ENCODE peak calls at places on chromosomes 2 and 18, in eight cellular contexts. U is heart left ventricle; Y is aorta; H is SJSA1; X is CD8-positive, alpha-beta memory T cell; R is CD4-positive, alpha-beta memory T cell; F is GM23248; W is prostate gland. P is an unnamed sample.

GRCh38 chr2:38281095-38281742 is 95.9 kb downstream of the ATL2 start:
- DNase-seq in U (no peak), R (no peak), Y (no peak), X (no peak), F (no peak), H (no peak), W (no peak), P (no peak)

GRCh38 chr18:10230072-10230471 is 224.4 kb upstream of the APCDD1 start:
- DNase-seq in F (peak; percentile 91), X (no peak), H (peak; percentile 18), R (no peak), W (no peak), Y (no peak), U (no peak), P (no peak)

GRCh38 chr2:237414056-237414661 is at the start of gene COL6A3:
- DNase-seq in R (no peak), Y (no peak), F (peak; percentile 93), U (peak; percentile 73), W (no peak), H (no peak), X (no peak), P (peak; percentile 85)

GRCh38 chr18:40355701-40356100 is 1599.3 kb upstream of the PIK3C3 start:
- DNase-seq in W (no peak), R (no peak), U (no peak), Y (no peak), X (no peak), H (no peak), F (peak; percentile 87), P (no peak)

GRCh38 chr2:45891719-45892118 is 240.2 kb downstream of the PRKCE start:
- DNase-seq in X (no peak), F (no peak), H (no peak), R (no peak), W (no peak), Y (no peak), U (no peak), P (no peak)

GRCh38 chr2:216345846-216346245 is 26.4 kb downstream of the MARCHF4 start:
- DNase-seq in Y (no peak), F (peak; percentile 44), U (no peak), R (no peak), W (no peak), X (no peak), H (no peak), P (no peak)

GRCh38 chr2:233208382-233209116 is 42.9 kb upstream of the ATG16L1 start:
- DNase-seq in R (no peak), X (no peak), H (peak; percentile 66), U (no peak), F (peak; percentile 11), W (no peak), Y (no peak), P (no peak)

GRCh38 chr2:151953467-151953866 is 125.2 kb upstream of the ARL5A start:
- DNase-seq in W (no peak), R (no peak), F (no peak), X (no peak), Y (no peak), H (no peak), U (no peak), P (no peak)

GRCh38 chr2:31764169-31764568 is 183.4 kb upstream of the SRD5A2 start:
- DNase-seq in R (no peak), U (no peak), F (no peak), Y (no peak), H (no peak), W (peak; percentile 68), X (no peak), P (no peak)

GRCh38 chr2:179104736-179105135 is 54.8 kb upstream of the CCDC141 start:
- DNase-seq in X (no peak), W (no peak), H (peak; percentile 33), F (peak; percentile 63), R (no peak), Y (no peak), U (no peak), P (no peak)

GRCh38 chr2:161905389-161906046 is 168.5 kb downstream of the DPP4 start:
- DNase-seq in Y (no peak), U (no peak), R (peak; percentile 22), H (no peak), X (no peak), F (no peak), W (no peak), P (no peak)

GRCh38 chr2:101234169-101234938 is 18.3 kb upstream of the CNOT11 start:
- DNase-seq in R (no peak), X (no peak), Y (no peak), H (no peak), U (no peak), F (no peak), W (no peak), P (no peak)
- H3K9me3 ChIP-seq in R (no peaks in the 10 kb centered on the region), X (no peaks in the 10 kb centered on the region), Y (no peaks in the 10 kb centered on the region), H (no peaks in the 10 kb centered on the region), U (no peaks in the 10 kb centered on the region), F (no peaks in the 10 kb centered on the region), W (no peaks in the 10 kb centered on the region), P (no peaks in the 10 kb centered on the region)

GRCh38 chr2:174846218-174846617 is 81.9 kb upstream of the CHRNA1 start:
- DNase-seq in H (peak; percentile 18), R (no peak), W (no peak), U (no peak), X (no peak), F (peak; percentile 39), Y (no peak), P (no peak)

GRCh38 chr2:174844295-174844708 is 80.0 kb upstream of the CHRNA1 start:
- DNase-seq in F (no peak), H (no peak), X (no peak), Y (no peak), U (no peak), W (no peak), R (peak; percentile 37), P (no peak)

GRCh38 chr2:174842496-174842895 is 78.2 kb upstream of the CHRNA1 start:
- DNase-seq in H (no peak), X (no peak), R (no peak), F (no peak), U (no peak), W (no peak), Y (peak; percentile 38), P (no peak)

GRCh38 chr2:174841931-174842330 is 77.7 kb upstream of the CHRNA1 start:
- DNase-seq in H (no peak), Y (no peak), R (no peak), X (no peak), F (no peak), W (no peak), U (no peak), P (no peak)

DNA sequence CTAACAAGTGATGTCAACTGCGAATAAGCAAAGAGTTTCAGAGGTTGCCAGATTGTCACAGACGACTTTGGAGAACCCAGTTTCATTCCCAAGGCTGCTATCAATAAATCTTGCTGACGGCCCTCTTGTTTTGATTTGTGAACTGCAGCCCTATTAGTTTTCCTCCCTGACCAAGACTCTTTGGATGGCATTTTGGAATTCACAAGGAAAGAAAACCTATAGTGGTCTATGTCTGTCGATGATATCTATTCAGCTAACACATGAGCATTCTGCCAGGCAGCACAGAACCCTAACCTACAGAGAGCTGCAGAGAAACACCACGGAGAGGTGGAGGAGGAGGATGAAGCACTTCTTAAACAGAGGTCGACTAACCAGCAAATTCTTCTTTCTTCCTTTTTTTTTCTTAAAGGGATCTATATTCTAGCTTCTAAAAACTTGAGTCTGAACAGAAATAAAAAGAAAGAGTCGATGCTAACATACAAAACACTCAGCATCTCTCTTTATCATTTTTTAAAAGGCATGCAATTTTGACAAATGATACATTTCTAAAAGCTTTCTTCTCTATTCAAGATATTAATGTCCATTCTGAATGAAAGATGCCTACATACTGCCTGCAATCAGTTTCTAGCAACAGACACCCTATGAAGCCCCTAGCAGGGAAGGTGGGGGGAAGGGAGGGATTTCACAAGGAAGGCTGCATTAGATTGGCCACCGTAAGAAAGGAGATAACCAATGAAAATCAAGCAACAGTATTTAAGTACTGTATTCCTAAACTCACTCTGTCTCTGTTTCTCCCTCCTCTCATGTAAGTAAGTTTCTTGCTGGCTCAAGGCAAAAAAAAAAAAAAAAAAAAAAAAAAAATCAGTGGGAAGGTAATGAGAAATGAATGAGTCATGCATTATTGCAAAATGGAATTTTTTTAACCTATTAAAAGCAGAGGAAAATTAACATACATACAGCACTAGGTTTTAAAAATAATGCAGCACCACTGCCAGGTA is 83.0 kb upstream of the CHRNA1 start:
- DNase-seq in U (no peak), H (peak; percentile 69), Y (no peak), X (peak; percentile 47), F (peak; percentile 91), R (peak; percentile 14), W (no peak), P (no peak)
- H3K4me3 ChIP-seq in U (peak overlapping the region; percentile 52), H (peak overlapping the region; percentile 36), Y (peak overlapping the region; percentile 49), X (no peak overlapping the region), F (peak overlapping the region; percentile 93), R (no peak overlapping the region), W (no peak overlapping the region), P (peak overlapping the region; percentile 75)

GRCh38 chr2:11742317-11742701 is 4.1 kb upstream of the LPIN1 start:
- DNase-seq in H (no peak), W (no peak), R (no peak), X (no peak), Y (no peak), U (no peak), F (peak; percentile 36), P (no peak)

GRCh38 chr2:11743531-11743815 is 3.0 kb upstream of the LPIN1 start:
- DNase-seq in F (no peak), U (no peak), Y (peak; percentile 55), X (no peak), H (no peak), W (no peak), R (no peak), P (no peak)

GRCh38 chr2:11744631-11745394 is 1.6 kb upstream of the LPIN1 start:
- DNase-seq in R (peak; percentile 38), H (no peak), Y (peak; percentile 57), X (no peak), W (no peak), F (peak; percentile 45), U (no peak), P (peak; percentile 71)

GRCh38 chr2:11742702-11743530 is 3.5 kb upstream of the LPIN1 start:
- DNase-seq in U (no peak), F (no peak), W (no peak), R (no peak), Y (peak; percentile 47), H (no peak), X (no peak), P (no peak)

DNA sequence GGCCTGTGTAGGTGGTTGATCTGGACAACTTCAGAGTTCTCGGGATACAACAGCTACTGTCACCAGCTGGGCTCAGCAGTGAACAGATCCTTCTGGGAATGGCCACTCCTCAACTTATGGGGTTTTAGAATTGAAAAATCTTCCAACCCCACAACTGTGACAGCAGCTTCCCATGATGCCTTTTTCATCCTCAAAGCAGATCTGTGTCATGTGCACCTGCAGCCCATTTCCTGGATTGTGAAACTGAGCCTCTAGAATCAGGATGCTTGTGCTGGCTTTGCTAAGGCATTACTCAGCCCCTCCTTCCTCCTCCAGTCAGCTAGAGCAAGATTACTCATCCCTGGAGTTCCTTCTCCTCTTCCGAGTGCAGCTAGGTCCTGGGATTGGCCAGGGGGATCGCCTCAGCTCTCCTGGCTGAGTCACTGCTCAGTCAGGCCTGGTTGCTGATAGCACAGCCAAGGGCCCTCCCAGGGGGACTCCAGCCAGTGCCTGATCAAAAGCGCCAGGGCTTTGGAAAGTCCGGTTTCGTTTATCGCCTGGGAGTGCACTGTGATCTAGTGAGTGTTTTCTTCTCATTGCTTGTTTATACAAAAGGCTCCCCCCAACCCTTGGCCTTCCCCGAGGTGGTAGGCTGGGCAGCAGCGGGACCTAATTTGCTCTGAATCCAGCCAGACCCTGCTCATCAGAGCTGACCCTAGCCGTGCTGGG is 2.4 kb upstream of the LPIN1 start:
- DNase-seq in F (peak; percentile 100), X (peak; percentile 85), W (peak; percentile 94), R (peak; percentile 66), Y (peak; percentile 97), U (peak; percentile 94), H (peak; percentile 95), P (peak; percentile 98)
- H3K4me1 ChIP-seq in F (peaks cover 11% of the 10 kb centered on the region), X (peaks cover 47% of the 10 kb centered on the region), W (no peaks in the 10 kb centered on the region), R (peaks cover 56% of the 10 kb centered on the region), Y (no peaks in the 10 kb centered on the region), U (peaks cover 50% of the 10 kb centered on the region), H (peaks cover 32% of the 10 kb centered on the region), P (peaks cover 17% of the 10 kb centered on the region)

GRCh38 chr2:383888-384287 is 96.0 kb upstream of the ALKAL2 start:
- DNase-seq in X (no peak), H (no peak), U (no peak), Y (no peak), R (no peak), F (no peak), W (no peak), P (no peak)
- H3K9me3 ChIP-seq in X (no peaks in the 10 kb centered on the region), H (no peaks in the 10 kb centered on the region), U (no peaks in the 10 kb centered on the region), Y (no peaks in the 10 kb centered on the region), R (no peaks in the 10 kb centered on the region), F (no peaks in the 10 kb centered on the region), W (no peaks in the 10 kb centered on the region), P (no peaks in the 10 kb centered on the region)

P was measured in right cardiac atrium.